ENCODE peak calls at places on chromosomes 12 and 14, in four cellular contexts. One of them, this sample, is unnamed.

GRCh38 chr12:630656-631632 is 32.3 kb downstream of the NINJ2 start:
- DNase-seq in WTC11: peak; percentile 61
- DNase-seq in MM.1S: peak; percentile 93
- DNase-seq in stomach: peak; percentile 72
- DNase-seq in this sample: peak; percentile 81

GRCh38 chr12:77064891-77065360 is 443 bp downstream of the E2F7 start:
- DNase-seq in WTC11: no peak
- DNase-seq in MM.1S: peak; percentile 23
- DNase-seq in stomach: no peak
- DNase-seq in this sample: no peak

GRCh38 chr14:70735043-70735442 is 74.3 kb downstream of the MAP3K9 start:
- DNase-seq in WTC11: no peak
- DNase-seq in MM.1S: no peak
- DNase-seq in stomach: no peak
- DNase-seq in this sample: no peak

GRCh38 chr14:23025181-23025788 is 9.4 kb downstream of the PSMB5 start:
- DNase-seq in WTC11: no peak
- DNase-seq in MM.1S: no peak
- DNase-seq in stomach: no peak
- DNase-seq in this sample: no peak

GRCh38 chr12:92036061-92036620 is 109.5 kb downstream of the BTG1 start:
- DNase-seq in WTC11: no peak
- DNase-seq in MM.1S: no peak
- DNase-seq in stomach: no peak
- DNase-seq in this sample: no peak

GRCh38 chr12:54561164-54561563 is 11.8 kb downstream of the PDE1B start:
- DNase-seq in WTC11: no peak
- DNase-seq in MM.1S: no peak
- DNase-seq in stomach: no peak
- DNase-seq in this sample: no peak

GRCh38 chr12:130826151-130826801 is 12.8 kb downstream of the STX2 start:
- DNase-seq in WTC11: peak; percentile 83
- DNase-seq in MM.1S: no peak
- DNase-seq in stomach: no peak
- DNase-seq in this sample: peak; percentile 53

GRCh38 chr12:114747156-114747555 is 63.2 kb upstream of the TBX3 start:
- DNase-seq in WTC11: no peak
- DNase-seq in MM.1S: no peak
- DNase-seq in stomach: no peak
- DNase-seq in this sample: no peak

GRCh38 chr12:84756961-84757360 is 155.6 kb downstream of the SLC6A15 start:
- DNase-seq in WTC11: no peak
- DNase-seq in MM.1S: no peak
- DNase-seq in stomach: no peak
- DNase-seq in this sample: no peak

GRCh38 chr12:119729871-119730270 is 61.9 kb downstream of the PRKAB1 start:
- DNase-seq in WTC11: no peak
- DNase-seq in MM.1S: no peak
- DNase-seq in stomach: no peak
- DNase-seq in this sample: no peak

GRCh38 chr12:4015225-4016076 is 142.3 kb upstream of the PARP11 start:
- DNase-seq in WTC11: no peak
- DNase-seq in MM.1S: no peak
- DNase-seq in stomach: peak; percentile 40
- DNase-seq in this sample: no peak

GRCh38 chr14:104753528-104754212 is 723 bp downstream of the SIVA1 start:
- DNase-seq in WTC11: no peak
- DNase-seq in MM.1S: no peak
- DNase-seq in stomach: no peak
- DNase-seq in this sample: no peak

GRCh38 chr12:106301611-106302321 is 767 bp upstream of the TCP11L2 start:
- DNase-seq in WTC11: peak; percentile 35
- DNase-seq in MM.1S: peak; percentile 66
- DNase-seq in stomach: peak; percentile 95
- DNase-seq in this sample: peak; percentile 59

GRCh38 chr12:42237853-42238239 is 202 bp downstream of the YAF2 start:
- DNase-seq in WTC11: peak; percentile 11
- DNase-seq in MM.1S: no peak
- DNase-seq in stomach: no peak
- DNase-seq in this sample: no peak

GRCh38 chr14:51603495-51603894 is 48.2 kb upstream of the FRMD6 start:
- DNase-seq in WTC11: no peak
- DNase-seq in MM.1S: no peak
- DNase-seq in stomach: no peak
- DNase-seq in this sample: no peak

DNA sequence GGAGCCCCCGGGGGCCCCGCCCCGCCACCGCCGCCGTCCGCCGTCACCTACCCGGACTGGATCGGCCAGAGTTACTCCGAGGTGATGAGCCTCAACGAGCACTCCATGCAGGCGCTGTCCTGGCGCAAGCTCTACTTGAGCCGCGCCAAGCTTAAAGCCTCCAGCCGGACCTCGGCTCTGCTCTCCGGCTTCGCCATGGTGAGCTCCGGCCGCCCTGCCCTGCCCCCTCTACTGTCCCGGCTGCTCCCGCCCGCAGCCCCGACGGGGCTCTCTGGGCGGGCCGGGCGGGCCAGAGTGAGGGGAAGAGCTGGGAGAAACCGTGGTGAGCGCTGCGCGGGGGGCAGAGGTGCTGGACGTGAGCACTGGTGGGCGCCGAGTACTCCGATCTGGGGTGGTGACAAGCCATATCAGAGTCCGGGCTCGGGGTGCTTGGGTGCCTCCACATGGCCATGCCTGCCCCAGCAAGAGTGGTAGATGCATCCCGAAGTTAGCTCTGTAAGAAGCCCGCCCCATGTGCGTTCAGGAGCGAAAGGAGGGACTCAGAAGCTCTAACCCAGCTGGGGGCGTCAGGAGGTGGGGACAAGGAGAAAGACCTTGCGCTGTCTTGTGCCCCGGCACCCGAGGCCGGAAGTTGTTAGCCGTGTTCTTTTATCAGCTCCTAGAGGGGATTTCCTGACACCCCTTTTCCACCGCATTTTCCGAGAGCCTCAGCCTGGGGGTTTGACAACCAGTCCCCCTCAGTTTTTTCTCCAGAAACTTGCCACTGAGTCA is 708 bp downstream of the ORAI1 start:
- DNase-seq in WTC11: peak; percentile 69
- DNase-seq in MM.1S: peak; percentile 33
- DNase-seq in stomach: peak; percentile 58
- DNase-seq in this sample: peak; percentile 71
- TF ChIP-seq CTCF in WTC11: no peak
- TF ChIP-seq CTCF in MM.1S: peak; percentile 10
- TF ChIP-seq CTCF in stomach: no peak
- TF ChIP-seq CTCF in this sample: no peak

GRCh38 chr14:65281991-65282908 is 130.3 kb upstream of the FUT8 start:
- DNase-seq in WTC11: peak; percentile 36
- DNase-seq in MM.1S: peak; percentile 58
- DNase-seq in stomach: no peak
- DNase-seq in this sample: peak; percentile 42
- TF ChIP-seq CTCF in WTC11: no peak
- TF ChIP-seq CTCF in MM.1S: no peak
- TF ChIP-seq CTCF in stomach: no peak
- TF ChIP-seq CTCF in this sample: no peak

GRCh38 chr12:14362347-14362746 is 3.1 kb upstream of the ATF7IP start:
- DNase-seq in WTC11: no peak
- DNase-seq in MM.1S: no peak
- DNase-seq in stomach: no peak
- DNase-seq in this sample: peak; percentile 41

GRCh38 chr12:14366211-14366762 is 805 bp downstream of the ATF7IP start:
- DNase-seq in WTC11: no peak
- DNase-seq in MM.1S: peak; percentile 50
- DNase-seq in stomach: no peak
- DNase-seq in this sample: no peak

GRCh38 chr12:14364583-14365271 is 755 bp upstream of the ATF7IP start:
- DNase-seq in WTC11: no peak
- DNase-seq in MM.1S: no peak
- DNase-seq in stomach: no peak
- DNase-seq in this sample: no peak

GRCh38 chr12:14367097-14367661 is 1.7 kb downstream of the ATF7IP start:
- DNase-seq in WTC11: no peak
- DNase-seq in MM.1S: peak; percentile 26
- DNase-seq in stomach: no peak
- DNase-seq in this sample: peak; percentile 54

DNA sequence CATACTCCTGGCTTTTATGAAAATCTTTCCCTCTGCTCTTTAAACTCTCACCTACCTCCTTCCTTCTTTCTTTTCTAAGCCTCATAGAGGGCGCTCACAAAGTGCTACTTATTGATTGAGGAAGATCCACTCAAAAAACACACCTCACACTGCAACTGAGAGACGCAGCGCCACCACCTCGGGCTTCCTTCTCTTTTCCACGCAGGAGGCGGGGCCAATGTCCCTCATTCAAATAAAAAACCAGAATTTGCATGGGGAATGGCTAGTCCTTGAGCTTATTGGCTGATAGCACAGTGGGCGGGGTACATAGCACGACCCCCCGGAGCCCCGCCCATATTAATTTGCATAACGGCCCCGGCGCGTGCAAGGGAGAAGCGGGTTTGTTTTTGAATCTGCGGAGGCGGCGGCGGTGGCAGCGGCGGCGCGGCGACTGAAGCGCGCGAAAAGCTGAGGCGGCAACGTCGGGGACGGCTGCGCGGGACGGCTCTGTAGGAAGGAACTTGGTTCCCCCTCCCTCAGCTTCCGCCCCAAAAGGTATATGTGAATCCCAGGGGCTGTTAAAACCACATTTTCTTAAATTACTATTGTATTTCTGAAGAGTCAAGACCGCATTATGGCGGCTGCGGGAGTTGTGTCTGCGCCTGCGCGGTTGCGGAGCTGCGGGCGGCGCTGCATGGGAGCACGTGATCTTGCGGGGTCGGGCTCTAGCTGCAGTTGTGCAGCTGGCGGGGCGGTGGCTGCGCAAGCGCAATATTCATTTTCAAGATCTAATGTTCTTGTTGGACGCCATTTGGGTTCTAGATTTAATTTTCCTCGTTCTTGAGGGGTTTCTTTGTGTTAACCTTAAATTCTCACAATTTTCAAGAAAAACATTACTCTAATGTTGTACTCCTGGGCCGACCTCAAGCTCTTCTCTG is at the start of gene ATF7IP:
- DNase-seq in WTC11: peak; percentile 95
- DNase-seq in MM.1S: peak; percentile 98
- DNase-seq in stomach: peak; percentile 96
- DNase-seq in this sample: peak; percentile 89
- TF ChIP-seq CTCF in WTC11: no peak
- TF ChIP-seq CTCF in MM.1S: peak; percentile 37
- TF ChIP-seq CTCF in stomach: no peak
- TF ChIP-seq CTCF in this sample: peak; percentile 38

DNA sequence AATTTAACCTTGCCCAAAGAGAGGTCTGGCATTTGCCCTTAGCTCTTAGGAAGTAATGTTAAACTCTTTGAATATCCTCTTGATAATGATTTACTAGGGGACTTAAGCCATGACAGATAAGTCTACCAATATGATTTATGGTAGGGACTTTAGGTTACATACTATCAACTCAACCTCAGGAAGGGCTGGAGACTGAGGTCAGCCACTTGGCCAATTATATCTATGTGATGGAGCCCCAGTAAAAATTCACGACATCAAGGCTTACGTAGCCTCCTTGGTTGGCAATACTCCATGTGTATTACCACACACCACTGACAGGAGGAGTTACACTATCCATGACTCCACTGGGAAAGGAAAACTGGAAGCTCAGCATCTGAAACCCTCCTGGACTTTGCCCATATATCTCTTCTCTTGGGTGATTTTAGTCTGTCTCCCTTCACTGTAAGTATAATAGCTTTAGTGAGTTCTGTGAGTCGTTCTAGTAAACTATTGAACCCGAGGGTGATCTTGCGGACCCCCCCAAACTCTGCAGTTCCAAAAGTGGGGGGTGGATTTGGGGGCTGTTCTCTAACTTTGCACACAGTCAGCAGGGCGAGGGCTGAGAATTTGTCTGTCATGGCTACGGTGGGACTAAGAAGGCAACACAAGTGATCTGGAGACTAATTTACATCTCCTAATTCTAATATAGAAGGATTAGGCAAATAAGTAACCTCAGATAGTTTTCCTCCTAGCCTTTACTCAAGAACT is 62.3 kb downstream of the R3HDM2 start:
- DNase-seq in WTC11: no peak
- DNase-seq in MM.1S: no peak
- DNase-seq in stomach: no peak
- DNase-seq in this sample: no peak
- TF ChIP-seq CTCF in WTC11: no peak
- TF ChIP-seq CTCF in MM.1S: no peak
- TF ChIP-seq CTCF in stomach: no peak
- TF ChIP-seq CTCF in this sample: no peak